ENCODE peak calls at places on chromosomes 1 and 21, in five cellular contexts. U is heart right ventricle; A is CD8-positive, alpha-beta T cell; O is Karpas-422; S is aorta. I is an unnamed sample. For H3K36me3, the result is how much of the 10 kb centered on the place peaks cover.

GRCh38 chr1:206559661-206559995 is 52.3 kb downstream of the RASSF5 start:
- DNase-seq in A (no peak), O (peak), U (no peak), S (no peak), I (no peak)

GRCh38 chr1:194570449-194570848 is 1384.0 kb upstream of the B3GALT2 start:
- DNase-seq in O (no peak), A (no peak), S (no peak), U (no peak), I (no peak)

GRCh38 chr1:59478822-59479221 is 181.9 kb downstream of the FGGY start:
- DNase-seq in O (no peak), S (no peak), U (no peak), A (no peak), I (no peak)

GRCh38 chr1:24966724-24967346 is 36.8 kb upstream of the RUNX3 start:
- DNase-seq in S (no peak), O (no peak), U (no peak), A (no peak), I (no peak)

GRCh38 chr1:206000641-206001339 is 2.4 kb downstream of the RAB7B start:
- DNase-seq in A (no peak), O (no peak), U (no peak), S (no peak), I (no peak)

GRCh38 chr21:25837545-25838263 is 102.9 kb downstream of the GABPA start:
- DNase-seq in O (no peak), U (no peak), S (no peak), A (no peak), I (no peak)

GRCh38 chr1:200731654-200732332 is 6.9 kb upstream of the CAMSAP2 start:
- DNase-seq in S (no peak), O (peak), A (no peak), U (no peak), I (no peak)

GRCh38 chr1:16172964-16173446 is 17.1 kb upstream of the EPHA2 start:
- DNase-seq in U (no peak), O (no peak), S (peak), A (no peak), I (no peak)

GRCh38 chr1:156128749-156129682 is 14.5 kb downstream of the LMNA start:
- DNase-seq in A (no peak), S (peak), O (no peak), U (peak), I (peak)

GRCh38 chr1:93304716-93305138 is 41.0 kb upstream of the DR1 start:
- DNase-seq in S (no peak), A (peak), O (peak), U (no peak), I (no peak)

GRCh38 chr1:230611128-230611914 is 31.0 kb upstream of the COG2 start:
- DNase-seq in A (no peak), O (peak), U (no peak), S (no peak), I (no peak)

GRCh38 chr21:41152149-41152548 is 15.8 kb upstream of the BACE2 start:
- DNase-seq in U (no peak), S (no peak), A (no peak), O (no peak), I (no peak)

GRCh38 chr1:51636765-51637522 is 20.1 kb downstream of the OSBPL9 start:
- DNase-seq in A (no peak), O (no peak), S (peak), U (no peak), I (peak)

GRCh38 chr1:205344010-205344808 is 12.5 kb downstream of the KLHDC8A start:
- DNase-seq in S (no peak), U (no peak), O (no peak), A (peak), I (no peak)

GRCh38 chr1:26418865-26419349 is 8.3 kb downstream of the LIN28A start:
- DNase-seq in A (no peak), U (no peak), O (no peak), S (no peak), I (no peak)

GRCh38 chr1:58815680-58816071 is 31.8 kb upstream of the JUN start:
- DNase-seq in S (no peak), O (peak), U (no peak), A (no peak), I (no peak)

GRCh38 chr1:6603851-6604558 is 1.3 kb upstream of the KLHL21 start:
- DNase-seq in S (peak), U (peak), O (peak), A (no peak), I (peak)

GRCh38 chr1:198295186-198295585 is 138.4 kb downstream of the NEK7 start:
- DNase-seq in A (no peak), S (no peak), U (no peak), O (no peak), I (no peak)

GRCh38 chr1:4784761-4785160 is 130.4 kb downstream of the AJAP1 start:
- DNase-seq in S (no peak), O (no peak), A (no peak), U (no peak), I (no peak)

GRCh38 chr21:36694041-36694515 is 4.8 kb upstream of the SIM2 start:
- DNase-seq in O (no peak), A (no peak), U (no peak), S (no peak), I (no peak)

GRCh38 chr1:109718495-109718894 is 6.4 kb downstream of the GSTM5 start:
- DNase-seq in S (no peak), A (no peak), O (peak), U (no peak), I (no peak)

GRCh38 chr1:198788561-198789064 is 149.8 kb downstream of the PTPRC start:
- DNase-seq in O (peak), U (no peak), A (no peak), S (no peak), I (no peak)

GRCh38 chr1:3944621-3944914 is 44.5 kb upstream of the C1orf174 start:
- DNase-seq in O (no peak), A (no peak), U (no peak), S (no peak), I (no peak)

GRCh38 chr1:232344791-232345399 is 285.0 kb downstream of the SIPA1L2 start:
- DNase-seq in A (no peak), O (no peak), S (no peak), U (no peak), I (no peak)

GRCh38 chr1:221832617-221833016 is 90.7 kb upstream of the DUSP10 start:
- DNase-seq in O (no peak), A (no peak), U (peak), S (no peak), I (peak)

GRCh38 chr1:95381980-95382379 is 148.0 kb downstream of the RWDD3 start:
- DNase-seq in U (no peak), S (no peak), A (no peak), O (no peak), I (no peak)

GRCh38 chr21:42025392-42026071 is 15.4 kb upstream of the ZBTB21 start:
- DNase-seq in U (no peak), S (no peak), O (no peak), A (no peak), I (no peak)

GRCh38 chr1:240092301-240093119 is 827 bp downstream of the FMN2 start:
- DNase-seq in S (no peak), A (no peak), U (no peak), O (no peak), I (peak)

GRCh38 chr1:109821831-109822745 is 58.4 kb upstream of the EPS8L3 start:
- DNase-seq in S (peak), O (no peak), U (no peak), A (no peak), I (no peak)

GRCh38 chr1:7967651-7968050 is 6.1 kb downstream of the PARK7 start:
- DNase-seq in U (no peak), A (no peak), S (no peak), O (no peak), I (no peak)
- H3K36me3 ChIP-seq in U (under half), A (under half), S (under half), O (half or more), I (under half)

GRCh38 chr1:1047407-1047806 is 26.7 kb downstream of the RNF223 start:
- DNase-seq in S (no peak), O (no peak), U (no peak), A (no peak), I (no peak)

GRCh38 chr1:1046243-1046642 is 26.3 kb downstream of the AGRN start:
- DNase-seq in S (no peak), O (no peak), A (no peak), U (no peak), I (no peak)

GRCh38 chr1:1045129-1045528 is 25.2 kb downstream of the AGRN start:
- DNase-seq in U (no peak), A (no peak), S (no peak), O (no peak), I (no peak)

GRCh38 chr1:1047963-1048362 is 26.1 kb downstream of the RNF223 start:
- DNase-seq in A (no peak), S (no peak), O (no peak), U (no peak), I (no peak)

DNA sequence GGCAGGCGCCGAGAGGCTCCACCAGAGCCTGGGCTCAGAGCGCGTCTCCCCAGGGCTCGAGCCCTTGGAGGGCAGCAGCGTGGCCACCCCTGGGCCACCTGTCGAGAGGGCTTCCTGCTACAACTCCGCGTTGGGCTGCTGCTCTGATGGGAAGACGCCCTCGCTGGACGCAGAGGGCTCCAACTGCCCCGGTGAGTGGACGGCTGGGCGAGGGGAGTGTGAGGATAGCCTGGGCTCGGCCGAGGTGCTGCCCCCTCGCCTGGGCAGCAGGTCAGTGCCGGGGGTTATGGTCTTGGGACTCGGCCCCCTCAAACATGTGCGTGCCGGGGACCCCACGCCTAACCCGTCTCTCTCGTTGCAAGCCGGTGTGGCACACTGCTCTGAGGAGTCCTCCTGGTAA is 26.8 kb downstream of the AGRN start:
- DNase-seq in S (no peak), O (no peak), U (no peak), A (no peak), I (no peak)
- H3K36me3 ChIP-seq in S (under half), O (under half), U (under half), A (under half), I (under half)

GRCh38 chr21:46557469-46557868 is 47.4 kb downstream of the S100B start:
- DNase-seq in S (no peak), U (no peak), O (no peak), A (no peak), I (no peak)
- H3K36me3 ChIP-seq in S (under half), U (under half), O (under half), A (under half), I (half or more)

DNA sequence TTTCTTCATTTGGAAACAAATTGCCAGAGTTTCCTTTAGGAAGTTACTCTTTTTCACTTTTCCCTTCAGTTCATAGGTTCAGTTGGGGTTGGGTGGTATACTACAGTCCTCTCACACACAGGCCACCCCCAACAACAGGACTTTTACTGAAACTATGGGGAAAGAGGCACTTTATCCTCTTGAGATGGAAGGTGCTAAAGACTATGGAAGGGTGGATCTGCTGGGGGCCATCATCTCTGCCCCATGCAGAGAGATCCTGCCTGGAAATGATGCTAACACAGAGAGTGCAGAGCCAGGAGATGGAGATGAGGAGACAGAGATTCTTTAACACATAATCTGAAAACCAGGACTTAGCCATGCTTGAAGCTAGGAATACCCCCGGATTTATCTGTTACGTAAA is 24.3 kb downstream of the ILDR2 start:
- DNase-seq in A (no peak), S (no peak), O (no peak), U (no peak), I (no peak)
- H3K36me3 ChIP-seq in A (under half), S (under half), O (under half), U (under half), I (under half)

I was measured in heart left ventricle.